ENCODE peak calls at places on chromosomes 6 and 20, in nine cellular contexts. One of them, this sample, is unnamed.

GRCh38 chr6:62528894-62529526 is 243.0 kb upstream of the KHDRBS2 start:
- ATAC-seq in activated naive CD4-positive, alpha-beta T cell treated with anti-CD3 and anti-CD28 coated beads, Interleukin-2, amount 50 U/mL, for 72 hours: no peak
- ATAC-seq in GM23338: no peak
- ATAC-seq in A549: no peak
- ATAC-seq in HepG2: no peak
- ATAC-seq in activated CD4-positive, CD25-positive, alpha-beta regulatory T cell treated with anti-CD3 and anti-CD28 coated beads, Interleukin-2, amount 50 U/mL, for 24 hours: no peak
- ATAC-seq in activated CD8-positive, alpha-beta memory T cell treated with anti-CD3 and anti-CD28 coated beads, Interleukin-2, amount 10 ng/mL, durations not matched to agents 7 days and 5 days: no peak
- ATAC-seq in CD4-positive, CD25-positive, alpha-beta regulatory T cell: no peak
- ATAC-seq in CD8-positive, alpha-beta T cell: no peak
- ATAC-seq in this sample: no peak

GRCh38 chr20:24001901-24002405 is 13.4 kb upstream of the GGTLC1 start:
- ATAC-seq in activated naive CD4-positive, alpha-beta T cell treated with anti-CD3 and anti-CD28 coated beads, Interleukin-2, amount 50 U/mL, for 72 hours: no peak
- ATAC-seq in HepG2: no peak
- ATAC-seq in GM23338: no peak
- ATAC-seq in activated CD8-positive, alpha-beta memory T cell treated with anti-CD3 and anti-CD28 coated beads, Interleukin-2, amount 10 ng/mL, durations not matched to agents 7 days and 5 days: no peak
- ATAC-seq in CD4-positive, CD25-positive, alpha-beta regulatory T cell: no peak
- ATAC-seq in A549: no peak
- ATAC-seq in activated CD4-positive, CD25-positive, alpha-beta regulatory T cell treated with anti-CD3 and anti-CD28 coated beads, Interleukin-2, amount 50 U/mL, for 24 hours: no peak
- ATAC-seq in CD8-positive, alpha-beta T cell: no peak
- ATAC-seq in this sample: no peak

GRCh38 chr6:135627092-135627715 is 129.7 kb upstream of the AHI1 start:
- ATAC-seq in CD4-positive, CD25-positive, alpha-beta regulatory T cell: no peak
- ATAC-seq in CD8-positive, alpha-beta T cell: no peak
- ATAC-seq in GM23338: no peak
- ATAC-seq in activated CD4-positive, CD25-positive, alpha-beta regulatory T cell treated with anti-CD3 and anti-CD28 coated beads, Interleukin-2, amount 50 U/mL, for 24 hours: no peak
- ATAC-seq in A549: no peak
- ATAC-seq in activated naive CD4-positive, alpha-beta T cell treated with anti-CD3 and anti-CD28 coated beads, Interleukin-2, amount 50 U/mL, for 72 hours: no peak
- ATAC-seq in activated CD8-positive, alpha-beta memory T cell treated with anti-CD3 and anti-CD28 coated beads, Interleukin-2, amount 10 ng/mL, durations not matched to agents 7 days and 5 days: no peak
- ATAC-seq in HepG2: no peak
- ATAC-seq in this sample: no peak

GRCh38 chr6:31163922-31164321 is 5.5 kb downstream of the TCF19 start:
- ATAC-seq in A549: no peak
- ATAC-seq in activated CD4-positive, CD25-positive, alpha-beta regulatory T cell treated with anti-CD3 and anti-CD28 coated beads, Interleukin-2, amount 50 U/mL, for 24 hours: no peak
- ATAC-seq in CD4-positive, CD25-positive, alpha-beta regulatory T cell: no peak
- ATAC-seq in GM23338: no peak
- ATAC-seq in activated CD8-positive, alpha-beta memory T cell treated with anti-CD3 and anti-CD28 coated beads, Interleukin-2, amount 10 ng/mL, durations not matched to agents 7 days and 5 days: no peak
- ATAC-seq in activated naive CD4-positive, alpha-beta T cell treated with anti-CD3 and anti-CD28 coated beads, Interleukin-2, amount 50 U/mL, for 72 hours: no peak
- ATAC-seq in HepG2: no peak
- ATAC-seq in CD8-positive, alpha-beta T cell: no peak
- ATAC-seq in this sample: no peak

GRCh38 chr6:149094934-149095341 is 222.6 kb upstream of the TAB2 start:
- ATAC-seq in A549: no peak
- ATAC-seq in CD4-positive, CD25-positive, alpha-beta regulatory T cell: peak; percentile 83
- ATAC-seq in HepG2: no peak
- ATAC-seq in GM23338: no peak
- ATAC-seq in CD8-positive, alpha-beta T cell: no peak
- ATAC-seq in activated naive CD4-positive, alpha-beta T cell treated with anti-CD3 and anti-CD28 coated beads, Interleukin-2, amount 50 U/mL, for 72 hours: peak; percentile 86
- ATAC-seq in activated CD8-positive, alpha-beta memory T cell treated with anti-CD3 and anti-CD28 coated beads, Interleukin-2, amount 10 ng/mL, durations not matched to agents 7 days and 5 days: peak; percentile 68
- ATAC-seq in activated CD4-positive, CD25-positive, alpha-beta regulatory T cell treated with anti-CD3 and anti-CD28 coated beads, Interleukin-2, amount 50 U/mL, for 24 hours: peak; percentile 92
- ATAC-seq in this sample: peak; percentile 75

GRCh38 chr6:10465633-10466499 is 51.0 kb upstream of the TFAP2A start:
- ATAC-seq in GM23338: peak; percentile 83
- ATAC-seq in A549: peak; percentile 73
- ATAC-seq in CD4-positive, CD25-positive, alpha-beta regulatory T cell: no peak
- ATAC-seq in activated naive CD4-positive, alpha-beta T cell treated with anti-CD3 and anti-CD28 coated beads, Interleukin-2, amount 50 U/mL, for 72 hours: no peak
- ATAC-seq in activated CD8-positive, alpha-beta memory T cell treated with anti-CD3 and anti-CD28 coated beads, Interleukin-2, amount 10 ng/mL, durations not matched to agents 7 days and 5 days: no peak
- ATAC-seq in activated CD4-positive, CD25-positive, alpha-beta regulatory T cell treated with anti-CD3 and anti-CD28 coated beads, Interleukin-2, amount 50 U/mL, for 24 hours: no peak
- ATAC-seq in HepG2: peak; percentile 83
- ATAC-seq in CD8-positive, alpha-beta T cell: no peak
- ATAC-seq in this sample: peak; percentile 84

GRCh38 chr6:3777695-3778461 is 26.4 kb upstream of the PXDC1 start:
- ATAC-seq in activated CD8-positive, alpha-beta memory T cell treated with anti-CD3 and anti-CD28 coated beads, Interleukin-2, amount 10 ng/mL, durations not matched to agents 7 days and 5 days: no peak
- ATAC-seq in HepG2: peak; percentile 15
- ATAC-seq in A549: no peak
- ATAC-seq in CD8-positive, alpha-beta T cell: no peak
- ATAC-seq in CD4-positive, CD25-positive, alpha-beta regulatory T cell: no peak
- ATAC-seq in activated CD4-positive, CD25-positive, alpha-beta regulatory T cell treated with anti-CD3 and anti-CD28 coated beads, Interleukin-2, amount 50 U/mL, for 24 hours: no peak
- ATAC-seq in GM23338: peak; percentile 20
- ATAC-seq in activated naive CD4-positive, alpha-beta T cell treated with anti-CD3 and anti-CD28 coated beads, Interleukin-2, amount 50 U/mL, for 72 hours: no peak
- ATAC-seq in this sample: no peak

GRCh38 chr20:63344616-63345327 is 16.4 kb downstream of the CHRNA4 start:
- ATAC-seq in activated CD4-positive, CD25-positive, alpha-beta regulatory T cell treated with anti-CD3 and anti-CD28 coated beads, Interleukin-2, amount 50 U/mL, for 24 hours: no peak
- ATAC-seq in activated CD8-positive, alpha-beta memory T cell treated with anti-CD3 and anti-CD28 coated beads, Interleukin-2, amount 10 ng/mL, durations not matched to agents 7 days and 5 days: no peak
- ATAC-seq in HepG2: no peak
- ATAC-seq in A549: no peak
- ATAC-seq in GM23338: no peak
- ATAC-seq in CD8-positive, alpha-beta T cell: no peak
- ATAC-seq in CD4-positive, CD25-positive, alpha-beta regulatory T cell: no peak
- ATAC-seq in activated naive CD4-positive, alpha-beta T cell treated with anti-CD3 and anti-CD28 coated beads, Interleukin-2, amount 50 U/mL, for 72 hours: no peak
- ATAC-seq in this sample: no peak

GRCh38 chr6:4790158-4790899 is 14.1 kb downstream of the CDYL start:
- ATAC-seq in CD4-positive, CD25-positive, alpha-beta regulatory T cell: no peak
- ATAC-seq in activated CD8-positive, alpha-beta memory T cell treated with anti-CD3 and anti-CD28 coated beads, Interleukin-2, amount 10 ng/mL, durations not matched to agents 7 days and 5 days: peak; percentile 23
- ATAC-seq in GM23338: no peak
- ATAC-seq in CD8-positive, alpha-beta T cell: no peak
- ATAC-seq in activated naive CD4-positive, alpha-beta T cell treated with anti-CD3 and anti-CD28 coated beads, Interleukin-2, amount 50 U/mL, for 72 hours: peak; percentile 75
- ATAC-seq in A549: no peak
- ATAC-seq in activated CD4-positive, CD25-positive, alpha-beta regulatory T cell treated with anti-CD3 and anti-CD28 coated beads, Interleukin-2, amount 50 U/mL, for 24 hours: peak; percentile 55
- ATAC-seq in HepG2: peak; percentile 25
- ATAC-seq in this sample: no peak

GRCh38 chr6:5681480-5681879 is 325.2 kb downstream of the NRN1 start:
- ATAC-seq in HepG2: no peak
- ATAC-seq in activated CD4-positive, CD25-positive, alpha-beta regulatory T cell treated with anti-CD3 and anti-CD28 coated beads, Interleukin-2, amount 50 U/mL, for 24 hours: peak; percentile 53
- ATAC-seq in A549: no peak
- ATAC-seq in GM23338: no peak
- ATAC-seq in CD4-positive, CD25-positive, alpha-beta regulatory T cell: no peak
- ATAC-seq in CD8-positive, alpha-beta T cell: peak; percentile 42
- ATAC-seq in activated naive CD4-positive, alpha-beta T cell treated with anti-CD3 and anti-CD28 coated beads, Interleukin-2, amount 50 U/mL, for 72 hours: no peak
- ATAC-seq in activated CD8-positive, alpha-beta memory T cell treated with anti-CD3 and anti-CD28 coated beads, Interleukin-2, amount 10 ng/mL, durations not matched to agents 7 days and 5 days: no peak
- ATAC-seq in this sample: no peak

GRCh38 chr20:6870559-6870958 is 103.1 kb downstream of the BMP2 start:
- ATAC-seq in A549: no peak
- ATAC-seq in HepG2: no peak
- ATAC-seq in GM23338: no peak
- ATAC-seq in CD4-positive, CD25-positive, alpha-beta regulatory T cell: no peak
- ATAC-seq in activated CD4-positive, CD25-positive, alpha-beta regulatory T cell treated with anti-CD3 and anti-CD28 coated beads, Interleukin-2, amount 50 U/mL, for 24 hours: no peak
- ATAC-seq in CD8-positive, alpha-beta T cell: no peak
- ATAC-seq in activated CD8-positive, alpha-beta memory T cell treated with anti-CD3 and anti-CD28 coated beads, Interleukin-2, amount 10 ng/mL, durations not matched to agents 7 days and 5 days: no peak
- ATAC-seq in activated naive CD4-positive, alpha-beta T cell treated with anti-CD3 and anti-CD28 coated beads, Interleukin-2, amount 50 U/mL, for 72 hours: no peak
- ATAC-seq in this sample: no peak

GRCh38 chr6:20702366-20702765 is 168.1 kb downstream of the CDKAL1 start:
- ATAC-seq in activated naive CD4-positive, alpha-beta T cell treated with anti-CD3 and anti-CD28 coated beads, Interleukin-2, amount 50 U/mL, for 72 hours: no peak
- ATAC-seq in A549: no peak
- ATAC-seq in CD4-positive, CD25-positive, alpha-beta regulatory T cell: no peak
- ATAC-seq in GM23338: no peak
- ATAC-seq in CD8-positive, alpha-beta T cell: no peak
- ATAC-seq in activated CD8-positive, alpha-beta memory T cell treated with anti-CD3 and anti-CD28 coated beads, Interleukin-2, amount 10 ng/mL, durations not matched to agents 7 days and 5 days: no peak
- ATAC-seq in HepG2: no peak
- ATAC-seq in activated CD4-positive, CD25-positive, alpha-beta regulatory T cell treated with anti-CD3 and anti-CD28 coated beads, Interleukin-2, amount 50 U/mL, for 24 hours: no peak
- ATAC-seq in this sample: no peak

GRCh38 chr6:53159558-53159957 is 10.9 kb upstream of the GCM1 start:
- ATAC-seq in CD4-positive, CD25-positive, alpha-beta regulatory T cell: no peak
- ATAC-seq in activated naive CD4-positive, alpha-beta T cell treated with anti-CD3 and anti-CD28 coated beads, Interleukin-2, amount 50 U/mL, for 72 hours: no peak
- ATAC-seq in A549: peak; percentile 54
- ATAC-seq in HepG2: peak; percentile 52
- ATAC-seq in activated CD8-positive, alpha-beta memory T cell treated with anti-CD3 and anti-CD28 coated beads, Interleukin-2, amount 10 ng/mL, durations not matched to agents 7 days and 5 days: no peak
- ATAC-seq in CD8-positive, alpha-beta T cell: no peak
- ATAC-seq in activated CD4-positive, CD25-positive, alpha-beta regulatory T cell treated with anti-CD3 and anti-CD28 coated beads, Interleukin-2, amount 50 U/mL, for 24 hours: no peak
- ATAC-seq in GM23338: no peak
- ATAC-seq in this sample: no peak

GRCh38 chr6:141483561-141484061 is 649.1 kb upstream of the GJE1 start:
- ATAC-seq in activated CD4-positive, CD25-positive, alpha-beta regulatory T cell treated with anti-CD3 and anti-CD28 coated beads, Interleukin-2, amount 50 U/mL, for 24 hours: peak; percentile 99
- ATAC-seq in activated naive CD4-positive, alpha-beta T cell treated with anti-CD3 and anti-CD28 coated beads, Interleukin-2, amount 50 U/mL, for 72 hours: peak; percentile 100
- ATAC-seq in A549: no peak
- ATAC-seq in activated CD8-positive, alpha-beta memory T cell treated with anti-CD3 and anti-CD28 coated beads, Interleukin-2, amount 10 ng/mL, durations not matched to agents 7 days and 5 days: peak; percentile 95
- ATAC-seq in GM23338: no peak
- ATAC-seq in CD4-positive, CD25-positive, alpha-beta regulatory T cell: peak; percentile 99
- ATAC-seq in CD8-positive, alpha-beta T cell: peak; percentile 94
- ATAC-seq in HepG2: no peak
- ATAC-seq in this sample: peak; percentile 75